ENCODE peak calls at places on chromosomes 13 and 19, in ten cellular contexts. One of them, this sample, is unnamed.

GRCh38 chr19:54333586-54334298 is 5.2 kb downstream of the LILRA4 start:
- DNase-seq in mesothelial cell of epicardium: no peak
- DNase-seq in nephron progenitor cell: no peak
- DNase-seq in AG09309: no peak
- DNase-seq in dorsolateral prefrontal cortex: no peak
- DNase-seq in fibroblast of mammary gland: no peak
- DNase-seq in HL-60: no peak
- DNase-seq in cardiac fibroblast: peak; percentile 1
- DNase-seq in thoracic aorta: no peak
- DNase-seq in ovary: no peak
- DNase-seq in this sample: no peak

GRCh38 chr13:84994582-84994981 is 804.6 kb downstream of the SLITRK6 start:
- DNase-seq in nephron progenitor cell: no peak
- DNase-seq in cardiac fibroblast: no peak
- DNase-seq in ovary: no peak
- DNase-seq in dorsolateral prefrontal cortex: no peak
- DNase-seq in fibroblast of mammary gland: no peak
- DNase-seq in thoracic aorta: no peak
- DNase-seq in mesothelial cell of epicardium: no peak
- DNase-seq in HL-60: no peak
- DNase-seq in AG09309: no peak
- DNase-seq in this sample: peak; percentile 0

GRCh38 chr13:82717249-82717648 is 1165.0 kb downstream of the SLITRK1 start:
- DNase-seq in thoracic aorta: no peak
- DNase-seq in ovary: no peak
- DNase-seq in fibroblast of mammary gland: peak; percentile 80
- DNase-seq in nephron progenitor cell: no peak
- DNase-seq in cardiac fibroblast: peak; percentile 50
- DNase-seq in dorsolateral prefrontal cortex: no peak
- DNase-seq in HL-60: no peak
- DNase-seq in AG09309: peak; percentile 33
- DNase-seq in mesothelial cell of epicardium: no peak
- DNase-seq in this sample: peak; percentile 67

GRCh38 chr19:29567366-29567915 is 38.6 kb upstream of the POP4 start:
- DNase-seq in HL-60: no peak
- DNase-seq in dorsolateral prefrontal cortex: no peak
- DNase-seq in AG09309: no peak
- DNase-seq in cardiac fibroblast: no peak
- DNase-seq in mesothelial cell of epicardium: no peak
- DNase-seq in thoracic aorta: no peak
- DNase-seq in nephron progenitor cell: no peak
- DNase-seq in fibroblast of mammary gland: no peak
- DNase-seq in ovary: no peak
- DNase-seq in this sample: no peak

GRCh38 chr13:112218416-112218815 is 151.5 kb downstream of the SOX1 start:
- DNase-seq in thoracic aorta: no peak
- DNase-seq in ovary: no peak
- DNase-seq in nephron progenitor cell: no peak
- DNase-seq in fibroblast of mammary gland: no peak
- DNase-seq in cardiac fibroblast: no peak
- DNase-seq in mesothelial cell of epicardium: no peak
- DNase-seq in dorsolateral prefrontal cortex: no peak
- DNase-seq in HL-60: no peak
- DNase-seq in AG09309: no peak
- DNase-seq in this sample: no peak

GRCh38 chr19:20028611-20029010 is 10.7 kb downstream of the ZNF682 start:
- DNase-seq in HL-60: no peak
- DNase-seq in thoracic aorta: no peak
- DNase-seq in AG09309: no peak
- DNase-seq in cardiac fibroblast: no peak
- DNase-seq in ovary: no peak
- DNase-seq in nephron progenitor cell: no peak
- DNase-seq in fibroblast of mammary gland: no peak
- DNase-seq in dorsolateral prefrontal cortex: no peak
- DNase-seq in mesothelial cell of epicardium: no peak
- DNase-seq in this sample: no peak

GRCh38 chr19:18225702-18226468 is at the start of gene PDE4C:
- DNase-seq in nephron progenitor cell: peak; percentile 53
- DNase-seq in HL-60: no peak
- DNase-seq in ovary: peak; percentile 46
- DNase-seq in fibroblast of mammary gland: no peak
- DNase-seq in dorsolateral prefrontal cortex: no peak
- DNase-seq in AG09309: no peak
- DNase-seq in mesothelial cell of epicardium: no peak
- DNase-seq in cardiac fibroblast: peak; percentile 25
- DNase-seq in thoracic aorta: no peak
- DNase-seq in this sample: no peak

GRCh38 chr13:113029487-113030258 is 60.7 kb downstream of the MCF2L start:
- DNase-seq in mesothelial cell of epicardium: peak; percentile 56
- DNase-seq in ovary: peak; percentile 56
- DNase-seq in nephron progenitor cell: peak; percentile 90
- DNase-seq in fibroblast of mammary gland: no peak
- DNase-seq in dorsolateral prefrontal cortex: peak; percentile 76
- DNase-seq in cardiac fibroblast: peak; percentile 19
- DNase-seq in thoracic aorta: no peak
- DNase-seq in AG09309: no peak
- DNase-seq in HL-60: peak; percentile 27
- DNase-seq in this sample: no peak

GRCh38 chr19:40147693-40148347 is 43.4 kb upstream of the MAP3K10 start:
- DNase-seq in fibroblast of mammary gland: peak; percentile 80
- DNase-seq in nephron progenitor cell: no peak
- DNase-seq in cardiac fibroblast: peak; percentile 79
- DNase-seq in mesothelial cell of epicardium: no peak
- DNase-seq in AG09309: peak; percentile 46
- DNase-seq in dorsolateral prefrontal cortex: no peak
- DNase-seq in ovary: no peak
- DNase-seq in HL-60: peak; percentile 9
- DNase-seq in thoracic aorta: no peak
- DNase-seq in this sample: peak; percentile 60

GRCh38 chr13:23433171-23434153 is at the start of gene SACS:
- DNase-seq in dorsolateral prefrontal cortex: peak; percentile 39
- DNase-seq in fibroblast of mammary gland: peak; percentile 19
- DNase-seq in HL-60: no peak
- DNase-seq in AG09309: no peak
- DNase-seq in mesothelial cell of epicardium: no peak
- DNase-seq in thoracic aorta: no peak
- DNase-seq in nephron progenitor cell: peak; percentile 48
- DNase-seq in cardiac fibroblast: peak; percentile 65
- DNase-seq in ovary: no peak
- DNase-seq in this sample: peak; percentile 65

GRCh38 chr19:19749332-19750130 is 16.6 kb upstream of the ZNF14 start:
- DNase-seq in nephron progenitor cell: no peak
- DNase-seq in thoracic aorta: no peak
- DNase-seq in mesothelial cell of epicardium: no peak
- DNase-seq in fibroblast of mammary gland: no peak
- DNase-seq in ovary: no peak
- DNase-seq in dorsolateral prefrontal cortex: no peak
- DNase-seq in AG09309: no peak
- DNase-seq in cardiac fibroblast: no peak
- DNase-seq in HL-60: no peak
- DNase-seq in this sample: no peak

GRCh38 chr13:34265016-34265692 is 447.2 kb downstream of the RFC3 start:
- DNase-seq in nephron progenitor cell: no peak
- DNase-seq in dorsolateral prefrontal cortex: no peak
- DNase-seq in mesothelial cell of epicardium: no peak
- DNase-seq in cardiac fibroblast: peak; percentile 19
- DNase-seq in HL-60: no peak
- DNase-seq in fibroblast of mammary gland: no peak
- DNase-seq in ovary: no peak
- DNase-seq in AG09309: no peak
- DNase-seq in thoracic aorta: no peak
- DNase-seq in this sample: no peak

GRCh38 chr13:97751477-97751876 is 202.0 kb upstream of the IPO5 start:
- DNase-seq in nephron progenitor cell: no peak
- DNase-seq in thoracic aorta: no peak
- DNase-seq in AG09309: no peak
- DNase-seq in ovary: no peak
- DNase-seq in mesothelial cell of epicardium: no peak
- DNase-seq in fibroblast of mammary gland: no peak
- DNase-seq in cardiac fibroblast: no peak
- DNase-seq in dorsolateral prefrontal cortex: no peak
- DNase-seq in HL-60: no peak
- DNase-seq in this sample: no peak

GRCh38 chr13:97743946-97744345 is 209.5 kb upstream of the IPO5 start:
- DNase-seq in cardiac fibroblast: peak; percentile 50
- DNase-seq in AG09309: peak; percentile 1
- DNase-seq in dorsolateral prefrontal cortex: no peak
- DNase-seq in ovary: no peak
- DNase-seq in nephron progenitor cell: no peak
- DNase-seq in HL-60: no peak
- DNase-seq in thoracic aorta: no peak
- DNase-seq in fibroblast of mammary gland: peak; percentile 69
- DNase-seq in mesothelial cell of epicardium: no peak
- DNase-seq in this sample: no peak

GRCh38 chr13:97753942-97754670 is 199.4 kb upstream of the IPO5 start:
- DNase-seq in dorsolateral prefrontal cortex: no peak
- DNase-seq in mesothelial cell of epicardium: no peak
- DNase-seq in fibroblast of mammary gland: no peak
- DNase-seq in nephron progenitor cell: no peak
- DNase-seq in ovary: no peak
- DNase-seq in HL-60: no peak
- DNase-seq in AG09309: no peak
- DNase-seq in thoracic aorta: no peak
- DNase-seq in cardiac fibroblast: no peak
- DNase-seq in this sample: no peak

GRCh38 chr13:97753269-97753668 is 200.2 kb upstream of the IPO5 start:
- DNase-seq in AG09309: no peak
- DNase-seq in mesothelial cell of epicardium: no peak
- DNase-seq in fibroblast of mammary gland: no peak
- DNase-seq in thoracic aorta: no peak
- DNase-seq in HL-60: no peak
- DNase-seq in dorsolateral prefrontal cortex: no peak
- DNase-seq in nephron progenitor cell: no peak
- DNase-seq in ovary: no peak
- DNase-seq in cardiac fibroblast: no peak
- DNase-seq in this sample: no peak

DNA sequence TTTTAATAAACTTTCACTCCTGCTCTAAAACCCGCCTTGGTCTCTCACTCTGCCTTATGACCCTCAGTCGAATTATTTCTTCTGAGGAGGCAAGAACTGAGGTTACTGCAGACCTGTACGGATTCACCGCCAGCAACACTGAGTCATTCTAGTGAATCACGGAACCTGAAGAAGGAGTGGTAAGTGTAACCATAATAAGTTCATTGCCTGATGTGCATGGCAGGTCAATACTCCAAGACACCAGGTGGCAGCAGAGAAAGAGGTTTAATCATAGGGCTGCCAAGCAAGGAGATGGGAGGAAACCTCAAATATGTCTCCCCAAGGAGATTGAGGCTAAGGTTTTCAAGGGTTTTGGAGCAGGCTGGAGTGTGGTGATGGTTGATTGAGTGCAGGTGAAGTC is 204.3 kb upstream of the IPO5 start:
- DNase-seq in mesothelial cell of epicardium: no peak
- DNase-seq in AG09309: no peak
- DNase-seq in fibroblast of mammary gland: peak; percentile 54
- DNase-seq in nephron progenitor cell: no peak
- DNase-seq in ovary: no peak
- DNase-seq in cardiac fibroblast: peak; percentile 54
- DNase-seq in thoracic aorta: no peak
- DNase-seq in HL-60: no peak
- DNase-seq in dorsolateral prefrontal cortex: no peak
- DNase-seq in this sample: no peak
- TF ChIP-seq CTCF in mesothelial cell of epicardium: no peak
- TF ChIP-seq CTCF in AG09309: no peak
- TF ChIP-seq CTCF in fibroblast of mammary gland: peak; percentile 34
- TF ChIP-seq CTCF in nephron progenitor cell: no peak
- TF ChIP-seq CTCF in ovary: no peak
- TF ChIP-seq CTCF in cardiac fibroblast: peak; percentile 29
- TF ChIP-seq CTCF in thoracic aorta: no peak
- TF ChIP-seq CTCF in HL-60: no peak
- TF ChIP-seq CTCF in dorsolateral prefrontal cortex: no peak
- TF ChIP-seq CTCF in this sample: no peak

DNA sequence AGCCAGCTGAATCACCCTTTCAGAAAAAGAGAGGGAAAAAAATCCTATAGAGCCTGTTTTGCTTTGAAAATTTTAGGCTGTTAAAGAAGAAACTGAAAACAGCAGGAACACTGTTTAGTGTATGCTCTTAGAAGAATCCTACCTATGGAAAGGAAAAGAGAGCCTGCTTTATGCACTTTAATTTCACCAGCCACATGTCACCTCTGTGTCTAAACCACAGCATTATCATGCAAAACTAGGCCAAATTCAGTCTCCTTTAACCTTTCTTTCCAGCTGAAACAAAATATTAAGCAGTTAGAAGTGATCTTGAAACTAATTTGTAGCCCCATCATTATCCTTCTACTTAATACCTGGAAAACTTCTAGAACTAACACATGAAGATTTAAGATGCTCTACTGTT is 97.2 kb upstream of the MAB21L1 start:
- DNase-seq in cardiac fibroblast: no peak
- DNase-seq in HL-60: no peak
- DNase-seq in nephron progenitor cell: no peak
- DNase-seq in AG09309: no peak
- DNase-seq in thoracic aorta: no peak
- DNase-seq in dorsolateral prefrontal cortex: no peak
- DNase-seq in mesothelial cell of epicardium: no peak
- DNase-seq in fibroblast of mammary gland: no peak
- DNase-seq in ovary: no peak
- DNase-seq in this sample: no peak
- TF ChIP-seq CTCF in cardiac fibroblast: no peak
- TF ChIP-seq CTCF in HL-60: no peak
- TF ChIP-seq CTCF in nephron progenitor cell: no peak
- TF ChIP-seq CTCF in AG09309: no peak
- TF ChIP-seq CTCF in thoracic aorta: no peak
- TF ChIP-seq CTCF in dorsolateral prefrontal cortex: no peak
- TF ChIP-seq CTCF in mesothelial cell of epicardium: no peak
- TF ChIP-seq CTCF in fibroblast of mammary gland: no peak
- TF ChIP-seq CTCF in ovary: no peak
- TF ChIP-seq CTCF in this sample: no peak

GRCh38 chr13:91045351-91046034 is 302.0 kb upstream of the MIR17HG start:
- DNase-seq in HL-60: no peak
- DNase-seq in fibroblast of mammary gland: no peak
- DNase-seq in thoracic aorta: no peak
- DNase-seq in nephron progenitor cell: no peak
- DNase-seq in cardiac fibroblast: no peak
- DNase-seq in ovary: no peak
- DNase-seq in AG09309: no peak
- DNase-seq in dorsolateral prefrontal cortex: no peak
- DNase-seq in mesothelial cell of epicardium: no peak
- DNase-seq in this sample: no peak
- TF ChIP-seq CTCF in HL-60: no peak
- TF ChIP-seq CTCF in fibroblast of mammary gland: peak; percentile 5
- TF ChIP-seq CTCF in thoracic aorta: no peak
- TF ChIP-seq CTCF in nephron progenitor cell: peak; percentile 55
- TF ChIP-seq CTCF in cardiac fibroblast: no peak
- TF ChIP-seq CTCF in ovary: no peak
- TF ChIP-seq CTCF in AG09309: no peak
- TF ChIP-seq CTCF in dorsolateral prefrontal cortex: peak; percentile 21
- TF ChIP-seq CTCF in mesothelial cell of epicardium: no peak
- TF ChIP-seq CTCF in this sample: peak; percentile 31

GRCh38 chr13:25401958-25402357 is 30.2 kb downstream of the ATP8A2 start:
- DNase-seq in cardiac fibroblast: no peak
- DNase-seq in HL-60: no peak
- DNase-seq in dorsolateral prefrontal cortex: no peak
- DNase-seq in thoracic aorta: no peak
- DNase-seq in AG09309: no peak
- DNase-seq in fibroblast of mammary gland: no peak
- DNase-seq in mesothelial cell of epicardium: no peak
- DNase-seq in nephron progenitor cell: no peak
- DNase-seq in ovary: no peak
- DNase-seq in this sample: no peak

GRCh38 chr13:25409938-25410337 is 38.2 kb downstream of the ATP8A2 start:
- DNase-seq in thoracic aorta: no peak
- DNase-seq in AG09309: no peak
- DNase-seq in nephron progenitor cell: no peak
- DNase-seq in mesothelial cell of epicardium: no peak
- DNase-seq in cardiac fibroblast: no peak
- DNase-seq in ovary: no peak
- DNase-seq in fibroblast of mammary gland: no peak
- DNase-seq in dorsolateral prefrontal cortex: no peak
- DNase-seq in HL-60: no peak
- DNase-seq in this sample: no peak

GRCh38 chr13:25406377-25406776 is 34.6 kb downstream of the ATP8A2 start:
- DNase-seq in ovary: no peak
- DNase-seq in dorsolateral prefrontal cortex: no peak
- DNase-seq in HL-60: peak; percentile 3
- DNase-seq in mesothelial cell of epicardium: no peak
- DNase-seq in cardiac fibroblast: no peak
- DNase-seq in nephron progenitor cell: no peak
- DNase-seq in AG09309: no peak
- DNase-seq in fibroblast of mammary gland: no peak
- DNase-seq in thoracic aorta: no peak
- DNase-seq in this sample: no peak
- TF ChIP-seq CTCF in ovary: no peak
- TF ChIP-seq CTCF in dorsolateral prefrontal cortex: no peak
- TF ChIP-seq CTCF in HL-60: peak; percentile 26
- TF ChIP-seq CTCF in mesothelial cell of epicardium: no peak
- TF ChIP-seq CTCF in cardiac fibroblast: no peak
- TF ChIP-seq CTCF in nephron progenitor cell: no peak
- TF ChIP-seq CTCF in AG09309: no peak
- TF ChIP-seq CTCF in fibroblast of mammary gland: no peak
- TF ChIP-seq CTCF in thoracic aorta: no peak
- TF ChIP-seq CTCF in this sample: no peak

This sample was measured in HFFc6.